ENCODE peak calls at places on chromosome 12, in nine cellular contexts. M is transverse colon; H is GM19239; T is GM04504; I is GM13977; S is CD8-positive, alpha-beta T cell; C is activated CD4-positive, CD25-positive, alpha-beta regulatory T cell; J is body of pancreas; R is cardiac muscle cell. G is an unnamed sample.

GRCh38 chr12:72747460-72747859 is 475.3 kb downstream of the TRHDE start:
- DNase-seq in M (no peak), H (no peak), T (no peak), I (no peak), S (no peak), C (no peak), J (peak), R (peak), G (peak)

GRCh38 chr12:48980953-48981756 is 3.0 kb downstream of the WNT1 start:
- DNase-seq in M (no peak), H (no peak), T (no peak), I (peak), S (peak), C (no peak), J (no peak), R (no peak), G (no peak)

GRCh38 chr12:64696065-64696741 is 63.0 kb downstream of the GNS start:
- DNase-seq in M (no peak), H (no peak), T (no peak), I (no peak), S (no peak), C (no peak), J (no peak), R (peak), G (no peak)

GRCh38 chr12:4031703-4032291 is 158.6 kb upstream of the PARP11 start:
- DNase-seq in M (peak), H (no peak), T (no peak), I (peak), S (no peak), C (no peak), J (peak), R (peak), G (peak)

GRCh38 chr12:64522316-64522715 is 70.4 kb downstream of the TBK1 start:
- DNase-seq in M (no peak), H (no peak), T (no peak), I (no peak), S (no peak), C (no peak), J (no peak), R (peak), G (peak)

GRCh38 chr12:92036771-92037453 is 108.7 kb downstream of the BTG1 start:
- DNase-seq in M (no peak), H (no peak), T (no peak), I (no peak), S (no peak), C (no peak), J (no peak), R (peak), G (peak)

GRCh38 chr12:22115711-22116110 is 69.7 kb downstream of the CMAS start:
- DNase-seq in M (no peak), H (no peak), T (no peak), I (no peak), S (no peak), C (no peak), J (no peak), R (no peak), G (no peak)

GRCh38 chr12:5173511-5174011 is 129.9 kb downstream of the KCNA5 start:
- DNase-seq in M (no peak), H (no peak), T (no peak), I (no peak), S (no peak), C (no peak), J (no peak), R (no peak), G (no peak)

GRCh38 chr12:11621797-11622423 is 27.6 kb upstream of the ETV6 start:
- DNase-seq in M (peak), H (no peak), T (no peak), I (no peak), S (peak), C (no peak), J (peak), R (peak), G (peak)

GRCh38 chr12:58915634-58916033 is 4.7 kb downstream of the LRIG3 start:
- DNase-seq in M (peak), H (no peak), T (peak), I (no peak), S (no peak), C (no peak), J (peak), R (peak), G (peak)